ENCODE peak calls at places on chromosomes 13 and 19, in ten cellular contexts. Y is IMR-90, J is transverse colon, N is cardiac muscle cell, T is HCT116, F is left lung, X is astrocyte, A is heart right ventricle, C is OCI-LY7, B is osteoblast. H is an unnamed sample.

GRCh38 chr19:49165111-49165750 is 7.6 kb downstream of the TRPM4 start:
- DNase-seq in F (no peak), X (peak), B (peak), T (no peak), J (peak), A (no peak), N (peak), C (no peak), Y (no peak), H (no peak)

GRCh38 chr13:89951341-89951740 is 1396.1 kb upstream of the MIR17HG start:
- DNase-seq in J (no peak), F (no peak), Y (no peak), N (no peak), C (no peak), B (no peak), A (no peak), T (no peak), X (no peak), H (no peak)

GRCh38 chr19:54011507-54012211 is 20.2 kb downstream of the CACNG6 start:
- DNase-seq in Y (no peak), A (no peak), B (peak), F (no peak), X (no peak), T (no peak), J (no peak), N (no peak), C (no peak), H (no peak)

GRCh38 chr19:5463959-5464358 is 8.7 kb downstream of the ZNRF4 start:
- DNase-seq in T (no peak), F (no peak), C (no peak), J (no peak), N (no peak), Y (no peak), X (no peak), B (no peak), A (no peak), H (no peak)

GRCh38 chr13:25744176-25744575 is 307.6 kb downstream of the SHISA2 start:
- DNase-seq in T (no peak), N (no peak), B (no peak), J (no peak), F (no peak), Y (no peak), X (no peak), C (no peak), A (no peak), H (no peak)

GRCh38 chr19:35269425-35270117 is 809 bp downstream of the USF2 start:
- DNase-seq in C (peak), T (peak), A (peak), N (peak), J (peak), F (peak), Y (peak), X (peak), B (peak), H (peak)

GRCh38 chr13:33838567-33839131 is 20.7 kb downstream of the RFC3 start:
- DNase-seq in J (no peak), B (peak), X (peak), T (no peak), A (no peak), F (no peak), N (no peak), C (no peak), Y (peak), H (no peak)

GRCh38 chr19:48745208-48745995 is 1.3 kb downstream of the IZUMO1 start:
- DNase-seq in N (peak), C (peak), Y (peak), T (no peak), J (peak), X (peak), A (no peak), F (no peak), B (peak), H (no peak)

GRCh38 chr19:42010245-42011126 is 16.5 kb upstream of the ATP1A3 start:
- DNase-seq in C (peak), F (no peak), J (no peak), T (peak), Y (peak), A (no peak), N (no peak), X (no peak), B (peak), H (no peak)

GRCh38 chr13:51330741-51331140 is 8.8 kb upstream of the SERPINE3 start:
- DNase-seq in A (no peak), B (peak), X (peak), J (no peak), F (no peak), C (no peak), N (no peak), Y (no peak), T (no peak), H (no peak)

GRCh38 chr13:78102121-78102677 is 183.6 kb upstream of the EDNRB start:
- DNase-seq in X (peak), Y (peak), F (no peak), T (no peak), B (peak), C (no peak), N (no peak), A (peak), J (peak), H (no peak)

GRCh38 chr19:23318143-23318542 is 67.9 kb upstream of the ZNF724 start:
- DNase-seq in T (no peak), X (no peak), N (no peak), C (no peak), Y (peak), F (no peak), J (no peak), B (no peak), A (no peak), H (no peak)

GRCh38 chr19:41296323-41296935 is 13.5 kb upstream of the CCDC97 start:
- DNase-seq in B (no peak), J (peak), Y (no peak), F (no peak), T (no peak), C (no peak), X (no peak), N (no peak), A (no peak), H (no peak)

GRCh38 chr19:13057147-13057572 is 45.5 kb downstream of the LYL1 start:
- DNase-seq in A (no peak), C (no peak), Y (no peak), N (no peak), X (no peak), J (no peak), T (no peak), B (no peak), F (no peak), H (no peak)

GRCh38 chr13:67048793-67049150 is 181.4 kb downstream of the PCDH9 start:
- DNase-seq in T (no peak), C (no peak), N (no peak), B (peak), F (no peak), X (peak), Y (peak), J (no peak), A (no peak), H (no peak)

GRCh38 chr13:20927858-20928257 is 25.3 kb upstream of the XPO4 start:
- DNase-seq in B (no peak), Y (no peak), J (no peak), T (no peak), C (no peak), X (no peak), A (no peak), N (no peak), F (no peak), H (no peak)

GRCh38 chr19:55441692-55442321 is 1.3 kb downstream of the SHISA7 start:
- DNase-seq in B (peak), C (no peak), T (no peak), A (no peak), Y (no peak), X (no peak), N (no peak), F (no peak), J (no peak), H (no peak)

GRCh38 chr13:105410602-105411001 is 1124.9 kb downstream of the EFNB2 start:
- DNase-seq in F (peak), N (peak), J (peak), B (peak), A (peak), T (peak), Y (peak), C (no peak), X (no peak), H (no peak)

GRCh38 chr19:38384209-38385027 is 3.4 kb downstream of the GGN start:
- DNase-seq in F (no peak), Y (no peak), C (peak), B (peak), N (peak), A (no peak), J (no peak), X (no peak), T (no peak), H (no peak)

GRCh38 chr13:39023316-39023715 is 14.6 kb downstream of the PROSER1 start:
- DNase-seq in F (no peak), J (no peak), B (no peak), C (no peak), T (no peak), N (no peak), A (no peak), X (no peak), Y (peak), H (no peak)

GRCh38 chr13:99258210-99258860 is at the start of gene GPR18:
- DNase-seq in B (no peak), F (no peak), A (no peak), Y (peak), X (no peak), C (peak), N (no peak), J (no peak), T (no peak), H (no peak)

GRCh38 chr13:101785858-101786257 is 333.4 kb downstream of the ITGBL1 start:
- DNase-seq in A (peak), C (peak), X (peak), B (no peak), Y (peak), T (peak), F (no peak), J (no peak), N (peak), H (no peak)

GRCh38 chr13:80341098-80341701 is at the start of gene SPRY2:
- DNase-seq in F (peak), X (peak), B (peak), Y (peak), J (peak), T (peak), C (no peak), A (peak), N (peak), H (peak)

GRCh38 chr13:27709779-27710178 is 82.5 kb upstream of the GSX1 start:
- DNase-seq in B (no peak), A (no peak), X (no peak), N (no peak), T (no peak), C (no peak), Y (no peak), F (no peak), J (no peak), H (no peak)

GRCh38 chr19:21463449-21464105 is 41.8 kb upstream of the ZNF429 start:
- DNase-seq in C (no peak), J (peak), F (peak), A (peak), Y (no peak), T (no peak), N (peak), X (peak), B (peak), H (no peak)

GRCh38 chr19:15418112-15418587 is 638 bp downstream of the AKAP8L start:
- DNase-seq in X (no peak), T (no peak), J (no peak), N (no peak), C (no peak), Y (no peak), B (peak), A (no peak), F (no peak), H (no peak)

GRCh38 chr13:59247166-59247565 is 916.6 kb downstream of the DIAPH3 start:
- DNase-seq in X (no peak), B (no peak), C (no peak), F (no peak), N (no peak), T (no peak), Y (no peak), A (peak), J (peak), H (no peak)

GRCh38 chr19:33306191-33306590 is 3.9 kb upstream of the CEBPA start:
- DNase-seq in C (no peak), T (no peak), Y (no peak), F (no peak), N (no peak), X (no peak), J (no peak), B (peak), A (no peak), H (no peak)

GRCh38 chr19:41577144-41577830 is 1.3 kb downstream of the CEACAM21 start:
- DNase-seq in N (no peak), Y (no peak), T (no peak), X (no peak), A (no peak), J (no peak), C (no peak), F (no peak), B (no peak), H (no peak)

GRCh38 chr13:78593652-78594494 is 9.5 kb downstream of the POU4F1 start:
- DNase-seq in N (no peak), F (no peak), J (no peak), X (no peak), B (no peak), C (no peak), Y (no peak), T (no peak), A (no peak), H (no peak)

GRCh38 chr13:27079421-27079958 is 92.1 kb downstream of the USP12 start:
- DNase-seq in X (peak), N (peak), C (no peak), Y (peak), T (no peak), B (no peak), F (no peak), J (no peak), A (no peak), H (no peak)

GRCh38 chr19:8174706-8175105 is 25.3 kb upstream of the FBN3 start:
- DNase-seq in J (no peak), B (no peak), Y (peak), N (no peak), T (no peak), A (no peak), F (no peak), C (no peak), X (peak), H (no peak)

GRCh38 chr13:66415444-66415843 is 814.7 kb downstream of the PCDH9 start:
- DNase-seq in X (no peak), T (no peak), B (no peak), N (no peak), Y (no peak), C (no peak), J (no peak), A (no peak), F (no peak), H (no peak)

GRCh38 chr13:79724348-79725103 is 243.6 kb downstream of the NDFIP2 start:
- DNase-seq in N (peak), F (no peak), T (no peak), C (no peak), X (peak), J (peak), A (no peak), Y (no peak), B (no peak), H (no peak)

GRCh38 chr13:24161010-24161775 is 673 bp downstream of the SPATA13 start:
- DNase-seq in A (peak), C (peak), N (peak), J (peak), F (peak), B (peak), Y (no peak), T (no peak), X (no peak), H (no peak)

GRCh38 chr13:103067751-103068563 is 1.7 kb upstream of the SLC10A2 start:
- DNase-seq in T (no peak), C (no peak), B (peak), N (peak), X (no peak), A (no peak), F (no peak), Y (no peak), J (peak), H (no peak)

DNA sequence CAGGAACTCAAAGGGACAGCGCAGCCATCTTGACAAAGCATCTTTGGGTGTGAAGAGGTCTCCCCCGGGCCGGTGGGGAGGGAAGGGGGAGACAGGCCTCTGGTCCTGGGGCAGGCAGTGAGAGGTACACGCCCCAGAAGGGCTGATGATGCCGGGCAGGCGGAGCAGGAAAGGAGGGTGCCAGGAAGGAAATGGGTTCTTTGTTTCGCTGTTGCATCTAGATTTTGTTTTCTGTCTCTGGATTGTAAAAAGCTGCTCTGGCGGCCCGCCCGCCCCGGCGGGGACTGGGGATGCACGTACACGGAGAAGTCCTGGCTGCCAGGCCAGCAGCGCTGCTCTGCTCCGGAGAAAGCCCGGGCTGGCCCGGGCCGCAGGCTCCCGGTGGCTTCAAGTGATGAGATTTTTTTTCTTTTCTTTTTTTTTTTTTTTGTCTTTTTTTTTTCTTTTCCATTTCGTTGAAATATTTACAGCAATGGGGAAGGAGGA is 13.2 kb upstream of the ASF1B start:
- DNase-seq in N (no peak), B (peak), A (peak), C (no peak), F (peak), T (no peak), X (no peak), J (peak), Y (no peak), H (peak)
- H3K27ac ChIP-seq in N (peak), B (no peak), A (peak), C (no peak), F (peak), T (no peak), X (no peak), J (peak), Y (no peak), H (peak)

GRCh38 chr19:28213476-28214082 is 999.4 kb downstream of the UQCRFS1 start:
- DNase-seq in C (peak), N (no peak), A (no peak), F (no peak), B (no peak), Y (no peak), J (no peak), X (peak), T (no peak), H (no peak)

GRCh38 chr19:28221736-28222135 is 991.2 kb downstream of the UQCRFS1 start:
- DNase-seq in B (no peak), T (no peak), C (no peak), J (no peak), F (no peak), X (peak), Y (no peak), N (no peak), A (no peak), H (no peak)

GRCh38 chr19:28218728-28219127 is 994.2 kb downstream of the UQCRFS1 start:
- DNase-seq in N (peak), Y (no peak), A (no peak), J (no peak), B (no peak), C (no peak), X (no peak), T (no peak), F (no peak), H (no peak)

DNA sequence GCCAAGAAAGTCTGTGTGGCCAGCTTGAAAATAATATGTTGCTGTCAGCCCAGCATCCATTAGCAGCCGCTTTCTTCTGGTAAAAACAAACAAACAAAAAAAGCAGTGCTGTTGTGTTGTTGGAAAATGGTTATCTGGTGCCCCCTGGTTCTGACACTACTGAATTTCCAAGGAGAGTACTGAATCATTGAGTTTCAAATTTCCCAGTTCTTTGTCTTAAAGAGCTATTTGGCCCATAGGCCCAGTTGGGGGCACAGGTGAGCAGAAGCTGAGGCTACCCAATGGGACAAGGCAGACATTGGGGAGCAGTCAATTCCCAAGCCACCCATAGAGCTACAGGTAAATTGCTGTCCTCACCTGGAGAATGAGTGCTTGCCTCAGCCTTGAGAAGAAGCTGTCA is 995.9 kb downstream of the UQCRFS1 start:
- DNase-seq in A (no peak), T (no peak), Y (no peak), F (no peak), J (no peak), N (no peak), C (no peak), B (no peak), X (no peak), H (no peak)
- TF ChIP-seq CTCF in A (no peak), T (no peak), Y (no peak), F (no peak), J (no peak), N (no peak), C (no peak), B (no peak), X (no peak), H (no peak)

DNA sequence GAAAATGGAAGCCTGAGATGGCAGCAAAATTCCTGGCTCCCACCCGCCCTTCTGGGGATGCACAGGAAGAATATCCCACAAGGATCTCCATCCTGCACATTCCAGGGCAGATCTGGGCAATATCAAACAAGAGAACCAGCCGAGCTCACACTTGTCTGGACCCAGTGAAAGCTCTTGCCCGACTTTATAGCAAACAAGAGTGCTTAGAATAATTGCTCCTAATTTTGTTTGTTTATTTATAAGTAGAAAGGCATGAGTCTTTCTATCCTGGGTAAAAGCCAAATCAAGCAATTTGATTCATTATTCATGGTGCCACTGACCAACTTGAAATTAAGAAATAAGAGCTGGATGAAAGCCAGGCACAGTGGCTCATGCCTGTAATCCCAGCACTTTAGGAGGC is 110.4 kb upstream of the ABCC4 start:
- DNase-seq in B (peak), Y (no peak), J (no peak), F (no peak), C (no peak), N (no peak), T (no peak), X (peak), A (no peak), H (no peak)
- H3K4me3 ChIP-seq in B (no peak), Y (no peak), J (no peak), F (no peak), C (no peak), N (no peak), T (no peak), X (no peak), A (no peak), H (no peak)

GRCh38 chr13:64716936-64717335 is 2513.2 kb downstream of the PCDH9 start:
- DNase-seq in A (no peak), B (peak), F (no peak), J (no peak), Y (no peak), N (no peak), C (no peak), X (no peak), T (no peak), H (no peak)
- H3K27ac ChIP-seq in A (no peak), B (no peak), F (no peak), J (no peak), Y (no peak), N (no peak), C (no peak), X (no peak), T (no peak), H (no peak)

DNA sequence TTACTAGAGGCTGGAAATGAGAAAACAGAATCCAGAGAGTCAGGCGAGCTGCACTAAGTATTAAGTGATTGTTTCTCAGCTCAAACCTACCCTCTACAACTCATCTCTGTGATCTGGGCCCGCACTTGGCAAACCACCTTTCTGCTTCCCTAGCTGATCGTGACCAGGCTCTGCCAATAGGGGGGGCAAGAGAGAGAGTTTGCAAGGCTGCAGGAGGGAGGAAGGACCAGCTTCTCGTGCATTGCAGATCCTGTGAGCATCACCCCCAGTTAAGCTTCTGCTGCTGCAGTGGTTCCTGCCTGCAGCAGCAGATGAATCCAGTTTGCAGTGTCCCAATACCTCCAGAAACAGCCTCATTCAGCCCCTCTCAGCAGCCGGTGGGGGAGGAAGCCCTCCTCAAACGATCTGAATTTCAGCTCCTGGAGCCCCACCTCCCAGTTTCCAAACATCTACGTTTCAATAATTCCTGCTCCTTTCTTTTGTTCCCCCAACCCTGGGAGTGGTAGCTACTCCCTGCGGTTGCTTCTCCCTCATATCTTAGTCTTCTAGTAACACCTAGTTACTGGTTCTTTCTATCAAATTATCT is 20.0 kb downstream of the XRCC1 start:
- DNase-seq in C (peak), B (peak), F (peak), Y (peak), A (no peak), T (no peak), X (peak), N (peak), J (peak), H (no peak)
- TF ChIP-seq CTCF in C (peak), B (peak), F (peak), Y (peak), A (peak), T (peak), X (peak), N (peak), J (peak), H (peak)